ENCODE peak calls at places on chromosome 5, in seven cellular contexts. Q is osteoblast, N is coronary artery, D is OCI-LY7, R is astrocyte of the spinal cord, U is uterus, C is esophagus squamous epithelium. O is an unnamed sample.

GRCh38 chr5:147160923-147161663 is 73.7 kb upstream of the STK32A start:
- DNase-seq in Q (no peak), N (no peak), D (no peak), R (no peak), U (no peak), C (no peak), O (no peak)

GRCh38 chr5:140481758-140482157 is 65.7 kb upstream of the EIF4EBP3 start:
- DNase-seq in Q (peak), N (no peak), D (no peak), R (peak), U (no peak), C (no peak), O (no peak)

GRCh38 chr5:180314106-180314505 is 22.2 kb upstream of the MAPK9 start:
- DNase-seq in Q (no peak), N (no peak), D (no peak), R (no peak), U (no peak), C (no peak), O (no peak)

GRCh38 chr5:120108586-120109254 is 355.4 kb upstream of the PRR16 start:
- DNase-seq in Q (peak), N (no peak), D (no peak), R (no peak), U (no peak), C (no peak), O (no peak)

GRCh38 chr5:172565931-172566665 is 75.0 kb upstream of the NEURL1B start:
- DNase-seq in Q (no peak), N (no peak), D (no peak), R (no peak), U (no peak), C (no peak), O (no peak)

GRCh38 chr5:115379622-115380344 is 83.3 kb upstream of the CCDC112 start:
- DNase-seq in Q (no peak), N (no peak), D (no peak), R (peak), U (no peak), C (no peak), O (no peak)

GRCh38 chr5:98604301-98604700 is 169.2 kb upstream of the RGMB start:
- DNase-seq in Q (no peak), N (no peak), D (no peak), R (no peak), U (no peak), C (no peak), O (no peak)

GRCh38 chr5:131999041-131999440 is 12.4 kb downstream of the ACSL6 start:
- DNase-seq in Q (peak), N (no peak), D (no peak), R (no peak), U (no peak), C (no peak), O (no peak)

GRCh38 chr5:148970228-148970627 is 92.6 kb downstream of the SH3TC2 start:
- DNase-seq in Q (peak), N (no peak), D (no peak), R (peak), U (no peak), C (no peak), O (no peak)

GRCh38 chr5:8247485-8247884 is 378.5 kb downstream of the MTRR start:
- DNase-seq in Q (no peak), N (no peak), D (no peak), R (no peak), U (no peak), C (no peak), O (no peak)

GRCh38 chr5:14040542-14040941 is 96.1 kb upstream of the DNAH5 start:
- DNase-seq in Q (no peak), N (no peak), D (no peak), R (no peak), U (no peak), C (no peak), O (no peak)

GRCh38 chr5:41270423-41271251 is 57.3 kb upstream of the C6 start:
- DNase-seq in Q (peak), N (no peak), D (peak), R (peak), U (peak), C (no peak), O (no peak)

GRCh38 chr5:126364206-126364902 is 58.9 kb upstream of the GRAMD2B start:
- DNase-seq in Q (no peak), N (no peak), D (no peak), R (no peak), U (no peak), C (no peak), O (no peak)

GRCh38 chr5:164076571-164076970 is 571.2 kb downstream of the MAT2B start:
- DNase-seq in Q (no peak), N (no peak), D (no peak), R (no peak), U (no peak), C (no peak), O (no peak)

GRCh38 chr5:33969572-33970452 is 14.7 kb downstream of the SLC45A2 start:
- DNase-seq in Q (peak), N (no peak), D (peak), R (peak), U (no peak), C (no peak), O (no peak)

GRCh38 chr5:147851578-147851977 is 20.1 kb upstream of the SPINK1 start:
- DNase-seq in Q (no peak), N (no peak), D (no peak), R (no peak), U (no peak), C (no peak), O (no peak)

GRCh38 chr5:179166886-179167841 is 107.0 kb downstream of the ZNF354C start:
- DNase-seq in Q (peak), N (no peak), D (peak), R (peak), U (peak), C (no peak), O (peak)

GRCh38 chr5:132226516-132227234 is 978 bp downstream of the P4HA2 start:
- DNase-seq in Q (no peak), N (no peak), D (no peak), R (peak), U (no peak), C (no peak), O (no peak)

GRCh38 chr5:15634771-15635347 is 134.9 kb downstream of the FBXL7 start:
- DNase-seq in Q (peak), N (no peak), D (no peak), R (no peak), U (no peak), C (no peak), O (no peak)

GRCh38 chr5:52947208-52947607 is 41.9 kb upstream of the ITGA2 start:
- DNase-seq in Q (no peak), N (no peak), D (no peak), R (peak), U (no peak), C (no peak), O (no peak)

GRCh38 chr5:91885291-91886265 is 502.5 kb upstream of the ARRDC3 start:
- DNase-seq in Q (no peak), N (no peak), D (no peak), R (no peak), U (no peak), C (no peak), O (no peak)

GRCh38 chr5:6525910-6526309 is 77.3 kb downstream of the UBE2QL1 start:
- DNase-seq in Q (no peak), N (no peak), D (peak), R (no peak), U (no peak), C (no peak), O (no peak)

GRCh38 chr5:37735649-37736347 is 104.0 kb downstream of the GDNF start:
- DNase-seq in Q (no peak), N (no peak), D (no peak), R (peak), U (no peak), C (no peak), O (no peak)

GRCh38 chr5:180470966-180471582 is 23.1 kb upstream of the CNOT6 start:
- DNase-seq in Q (peak), N (no peak), D (peak), R (peak), U (peak), C (no peak), O (no peak)

GRCh38 chr5:68534131-68534940 is 318.8 kb downstream of the PIK3R1 start:
- DNase-seq in Q (peak), N (peak), D (no peak), R (peak), U (peak), C (no peak), O (no peak)

GRCh38 chr5:52784741-52785140 is 3.0 kb upstream of the ITGA1 start:
- DNase-seq in Q (no peak), N (no peak), D (no peak), R (no peak), U (no peak), C (no peak), O (no peak)

GRCh38 chr5:178786424-178786823 is 56.0 kb upstream of the ZNF354A start:
- DNase-seq in Q (no peak), N (no peak), D (no peak), R (no peak), U (no peak), C (no peak), O (no peak)

GRCh38 chr5:132495063-132495671 is 4.6 kb upstream of the IRF1 start:
- DNase-seq in Q (no peak), N (peak), D (no peak), R (no peak), U (peak), C (no peak), O (no peak)

DNA sequence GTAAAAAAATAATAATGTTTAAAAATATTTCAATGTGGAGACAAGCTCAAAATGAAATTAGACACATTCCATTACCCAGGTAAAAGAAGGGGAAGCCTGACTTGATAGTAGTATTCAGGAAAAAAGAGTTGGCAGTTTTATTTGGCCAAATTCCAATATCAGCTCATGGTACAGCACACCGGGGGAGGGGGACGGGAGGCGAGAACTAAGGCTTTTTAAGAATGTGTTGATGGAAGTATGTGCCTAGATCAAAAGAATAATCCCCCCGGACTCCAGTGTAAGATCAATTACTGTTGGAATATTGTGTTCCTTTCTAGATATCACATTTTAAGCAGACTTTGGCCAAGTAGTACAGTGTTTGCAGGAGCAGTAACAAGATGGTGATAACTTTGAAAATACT is 98.4 kb upstream of the ERBIN start:
- DNase-seq in Q (no peak), N (no peak), D (no peak), R (no peak), U (no peak), C (no peak), O (no peak)
- TF ChIP-seq CTCF in Q (no peak), N (no peak), D (no peak), R (no peak), U (no peak), C (no peak), O (no peak)

GRCh38 chr5:16773990-16774389 is 157.2 kb upstream of the RETREG1 start:
- DNase-seq in Q (no peak), N (no peak), D (no peak), R (no peak), U (no peak), C (no peak), O (no peak)

GRCh38 chr5:16777432-16777831 is 158.7 kb downstream of the MYO10 start:
- DNase-seq in Q (no peak), N (no peak), D (no peak), R (no peak), U (no peak), C (no peak), O (no peak)

GRCh38 chr5:16774806-16775205 is 158.0 kb upstream of the RETREG1 start:
- DNase-seq in Q (no peak), N (no peak), D (no peak), R (no peak), U (no peak), C (no peak), O (no peak)

GRCh38 chr5:16782227-16782626 is 153.9 kb downstream of the MYO10 start:
- DNase-seq in Q (no peak), N (no peak), D (no peak), R (no peak), U (no peak), C (no peak), O (no peak)

DNA sequence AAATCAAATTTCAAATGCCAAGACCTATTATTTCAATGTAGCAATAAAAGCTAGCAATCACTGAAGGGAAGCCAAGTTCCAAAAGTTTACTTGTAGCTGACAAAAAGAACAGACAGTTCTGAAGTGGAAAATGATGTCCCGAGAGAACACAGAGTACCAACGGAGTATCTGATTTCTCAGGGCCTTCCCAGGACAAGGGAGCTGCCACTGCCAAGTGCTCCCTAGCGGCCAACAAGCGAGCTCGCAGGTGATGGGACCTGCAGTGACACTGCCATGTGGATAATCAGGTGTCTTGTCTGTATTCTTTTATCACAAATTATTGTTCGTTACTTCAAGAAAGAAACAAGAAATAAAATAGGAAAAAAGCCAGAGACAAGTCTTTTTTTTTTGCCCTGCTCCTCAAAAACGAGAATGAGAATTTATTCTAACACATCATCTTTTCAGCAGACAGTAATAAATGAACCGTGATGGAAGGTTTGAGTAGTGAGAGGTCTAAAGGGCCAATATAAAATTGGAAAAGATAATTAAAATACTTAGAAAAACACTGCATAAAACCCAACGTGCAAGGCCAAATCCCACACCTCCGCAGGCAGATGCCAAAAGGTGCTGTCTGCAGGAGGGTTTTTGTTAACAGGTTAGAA is 159.4 kb downstream of the MYO10 start:
- DNase-seq in Q (peak), N (no peak), D (no peak), R (no peak), U (no peak), C (no peak), O (no peak)
- TF ChIP-seq CTCF in Q (peak), N (no peak), D (no peak), R (peak), U (peak), C (no peak), O (no peak)

GRCh38 chr5:73649926-73650325 is 23.9 kb downstream of the ARHGEF28 start:
- DNase-seq in Q (no peak), N (no peak), D (no peak), R (no peak), U (no peak), C (no peak), O (no peak)

GRCh38 chr5:73654171-73654811 is 28.3 kb downstream of the ARHGEF28 start:
- DNase-seq in Q (no peak), N (no peak), D (no peak), R (no peak), U (no peak), C (no peak), O (no peak)

GRCh38 chr5:73655521-73656160 is 29.6 kb downstream of the ARHGEF28 start:
- DNase-seq in Q (no peak), N (no peak), D (no peak), R (no peak), U (no peak), C (no peak), O (no peak)

GRCh38 chr5:73652391-73652790 is 26.4 kb downstream of the ARHGEF28 start:
- DNase-seq in Q (no peak), N (no peak), D (no peak), R (no peak), U (no peak), C (no peak), O (no peak)

DNA sequence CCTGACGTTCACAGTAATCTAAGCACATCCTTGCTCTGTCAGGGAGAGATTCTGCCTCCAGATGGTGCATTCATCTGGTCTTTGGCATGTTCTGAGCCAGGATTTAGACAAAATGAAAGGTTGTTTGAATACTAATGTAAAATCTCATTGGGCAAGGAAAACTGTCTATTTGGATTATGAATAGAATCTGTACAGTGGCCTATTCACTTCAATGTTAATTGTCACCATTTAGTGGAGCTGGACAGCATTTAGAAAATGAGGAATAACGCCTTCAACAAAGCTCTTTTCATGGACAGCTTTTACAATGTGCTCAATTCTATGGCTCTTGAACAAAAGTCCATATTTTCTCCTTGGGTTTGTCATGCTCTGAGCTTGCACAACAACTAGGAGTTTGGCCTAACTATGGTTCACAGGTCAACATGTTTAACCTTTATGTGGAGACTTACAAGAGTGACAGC is 28.9 kb downstream of the ARHGEF28 start:
- DNase-seq in Q (no peak), N (no peak), D (no peak), R (no peak), U (no peak), C (no peak), O (no peak)
- TF ChIP-seq CTCF in Q (no peak), N (no peak), D (no peak), R (no peak), U (no peak), C (no peak), O (no peak)

GRCh38 chr5:935510-936084 is 42.9 kb downstream of the TRIP13 start:
- DNase-seq in Q (no peak), N (no peak), D (no peak), R (no peak), U (peak), C (no peak), O (no peak)

GRCh38 chr5:936149-937144 is 43.8 kb downstream of the TRIP13 start:
- DNase-seq in Q (no peak), N (peak), D (no peak), R (no peak), U (peak), C (no peak), O (peak)

GRCh38 chr5:939368-939767 is 46.7 kb downstream of the TRIP13 start:
- DNase-seq in Q (no peak), N (no peak), D (no peak), R (no peak), U (no peak), C (no peak), O (no peak)

GRCh38 chr5:933251-933861 is 40.7 kb downstream of the TRIP13 start:
- DNase-seq in Q (no peak), N (peak), D (no peak), R (no peak), U (peak), C (no peak), O (no peak)

DNA sequence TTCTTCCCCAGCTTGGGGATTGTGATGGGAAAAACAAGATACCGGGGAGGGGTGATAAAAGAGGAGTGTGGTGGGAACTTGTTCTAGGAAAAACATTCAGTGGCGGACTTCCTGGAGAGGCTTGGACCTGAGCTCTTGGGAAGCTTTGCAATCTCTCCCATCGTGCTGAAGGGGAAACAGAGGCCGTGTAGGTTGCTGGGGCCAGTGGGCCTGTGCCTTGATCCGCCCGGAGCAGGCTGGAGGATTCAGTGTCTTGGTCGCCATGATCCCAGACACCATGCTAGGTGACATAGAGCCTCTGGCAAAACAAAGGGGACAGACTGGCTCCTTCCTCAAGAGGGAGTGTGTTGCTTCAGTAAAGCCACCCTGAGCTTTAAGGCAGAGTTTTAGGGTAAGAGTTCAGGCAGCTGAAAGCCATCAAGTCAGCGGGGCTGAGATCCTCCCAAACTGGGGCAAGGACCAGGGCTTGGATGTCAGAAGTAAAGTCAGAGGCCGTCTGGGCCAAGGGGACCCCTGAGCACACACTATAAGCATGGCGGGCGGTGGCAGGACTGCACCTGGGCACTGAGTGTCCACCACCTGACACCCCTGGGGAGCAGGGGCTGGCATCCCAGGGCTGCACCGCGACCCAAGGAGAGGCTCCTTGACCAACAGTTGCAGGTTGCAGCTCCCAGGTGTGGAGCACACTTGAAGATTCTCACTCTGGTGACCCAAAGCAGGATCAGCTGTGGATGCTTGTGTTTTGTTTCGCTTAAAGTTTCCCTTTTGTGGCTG is 44.7 kb downstream of the TRIP13 start:
- DNase-seq in Q (no peak), N (no peak), D (no peak), R (no peak), U (peak), C (no peak), O (peak)
- TF ChIP-seq CTCF in Q (no peak), N (no peak), D (no peak), R (no peak), U (no peak), C (no peak), O (no peak)

GRCh38 chr5:2488593-2488992 is 262.9 kb downstream of the IRX2 start:
- DNase-seq in Q (no peak), N (no peak), D (no peak), R (no peak), U (no peak), C (no peak), O (no peak)

GRCh38 chr5:2487152-2487763 is 264.2 kb downstream of the IRX2 start:
- DNase-seq in Q (no peak), N (no peak), D (no peak), R (no peak), U (no peak), C (no peak), O (no peak)

GRCh38 chr5:2486373-2486772 is 265.1 kb downstream of the IRX2 start:
- DNase-seq in Q (no peak), N (no peak), D (no peak), R (no peak), U (no peak), C (no peak), O (no peak)

DNA sequence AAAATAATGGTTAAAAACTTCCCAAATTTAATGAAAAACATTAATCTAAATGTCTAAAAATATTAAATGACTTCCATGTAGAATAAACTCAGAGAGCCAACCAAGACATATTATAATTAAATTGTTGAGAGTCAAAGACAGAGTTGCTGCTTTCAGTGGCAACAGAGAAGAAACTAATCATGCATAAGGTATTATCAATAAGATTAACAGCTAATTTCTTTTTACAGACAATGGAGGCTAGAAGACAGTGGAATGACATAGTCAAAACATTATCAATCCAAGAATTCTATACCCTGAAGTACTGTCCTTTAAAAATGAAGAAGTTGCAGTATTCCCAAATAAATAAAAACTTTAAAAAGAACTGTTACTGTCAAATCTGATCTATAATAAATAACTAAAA is 268.7 kb downstream of the IRX2 start:
- DNase-seq in Q (no peak), N (no peak), D (no peak), R (no peak), U (no peak), C (no peak), O (no peak)
- TF ChIP-seq CTCF in Q (no peak), N (no peak), D (no peak), R (no peak), U (no peak), C (no peak), O (no peak)